ENCODE peak calls at places on chromosome 3, in four cellular contexts. E is kidney, N is HFF-Myc, G is OCI-LY7. S is an unnamed sample.

GRCh38 chr3:114942773-114943172 is 204.3 kb downstream of the ZBTB20 start:
- DNase-seq in G (no peak), N (no peak), E (no peak), S (no peak)

GRCh38 chr3:53803816-53804545 is 42.2 kb downstream of the CHDH start:
- DNase-seq in N (no peak), E (no peak), G (no peak), S (no peak)

GRCh38 chr3:36477655-36478054 is 97.4 kb downstream of the STAC start:
- DNase-seq in G (no peak), E (no peak), N (no peak), S (no peak)

GRCh38 chr3:15556512-15556911 is 35.0 kb upstream of the COLQ start:
- DNase-seq in N (no peak), G (peak; percentile 75), E (no peak), S (no peak)

GRCh38 chr3:47411696-47412452 is 31.1 kb downstream of the PTPN23 start:
- DNase-seq in E (peak; percentile 67), G (no peak), N (no peak), S (no peak)

GRCh38 chr3:113287111-113287817 is 75.9 kb downstream of the BOC start:
- DNase-seq in G (no peak), E (no peak), N (peak; percentile 38), S (no peak)

GRCh38 chr3:115092220-115092791 is 54.8 kb downstream of the ZBTB20 start:
- DNase-seq in N (no peak), G (peak; percentile 51), E (peak; percentile 83), S (peak; percentile 32)

GRCh38 chr3:25428003-25428861 is at the start of gene RARB:
- DNase-seq in N (peak; percentile 55), G (no peak), E (peak; percentile 89), S (no peak)

GRCh38 chr3:160126761-160127160 is 98.5 kb upstream of the C3orf80 start:
- DNase-seq in G (no peak), E (no peak), N (no peak), S (no peak)

GRCh38 chr3:4976109-4976508 is 3.1 kb upstream of the BHLHE40 start:
- DNase-seq in G (peak; percentile 27), N (no peak), E (no peak), S (peak; percentile 87)

GRCh38 chr3:21390136-21390535 is 360.9 kb downstream of the ZNF385D start:
- DNase-seq in E (no peak), N (peak; percentile 11), G (no peak), S (no peak)

GRCh38 chr3:143562789-143563188 is 285.5 kb downstream of the SLC9A9 start:
- DNase-seq in N (no peak), G (no peak), E (no peak), S (no peak)
- H3K4me3 ChIP-seq in N (no peak overlapping the region), G (no peak overlapping the region), E (no peak overlapping the region), S (no peak overlapping the region)

GRCh38 chr3:49501842-49502241 is 31.8 kb downstream of the DAG1 start:
- DNase-seq in G (no peak), N (no peak), E (no peak), S (no peak)

GRCh38 chr3:49498239-49498638 is 28.2 kb downstream of the DAG1 start:
- DNase-seq in E (no peak), N (no peak), G (no peak), S (no peak)

GRCh38 chr3:49501258-49501609 is 31.2 kb downstream of the DAG1 start:
- DNase-seq in G (no peak), N (no peak), E (no peak), S (no peak)

GRCh38 chr3:49498655-49499054 is 28.6 kb downstream of the DAG1 start:
- DNase-seq in G (no peak), N (no peak), E (no peak), S (no peak)

GRCh38 chr3:49500408-49501257 is 30.6 kb downstream of the DAG1 start:
- DNase-seq in N (peak; percentile 87), E (no peak), G (no peak), S (no peak)
- H3K4me3 ChIP-seq in N (peak overlapping the region; percentile 4), E (no peak overlapping the region), G (no peak overlapping the region), S (no peak overlapping the region)

GRCh38 chr3:146159037-146159436 is 1.9 kb downstream of the PLOD2 start:
- DNase-seq in N (no peak), G (no peak), E (no peak), S (no peak)
- H3K4me3 ChIP-seq in N (peak overlapping the region; percentile 80), G (no peak overlapping the region), E (peak overlapping the region; percentile 91), S (no peak overlapping the region)

DNA sequence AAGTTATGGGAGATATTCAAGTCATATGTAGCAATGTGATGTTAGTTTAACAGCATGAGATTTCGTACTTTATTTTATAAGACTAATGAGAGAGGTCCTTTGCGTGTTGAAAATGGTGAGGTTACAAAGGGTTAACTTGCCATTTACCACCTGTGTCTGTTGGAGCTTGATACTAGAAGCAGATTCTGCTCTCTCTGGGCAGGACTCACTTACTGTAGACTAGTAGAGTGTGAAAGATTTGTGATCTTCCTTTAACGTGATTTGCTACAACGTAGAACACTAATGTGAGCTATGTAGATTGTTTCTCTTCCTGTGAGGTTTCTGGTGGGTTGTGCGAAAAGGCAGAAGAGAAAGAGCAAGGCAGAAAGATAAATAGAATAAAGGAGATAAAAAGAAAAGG is 1.0 kb downstream of the TP63 start:
- DNase-seq in G (peak; percentile 25), E (no peak), N (no peak), S (no peak)
- H3K4me3 ChIP-seq in G (no peak overlapping the region), E (peak overlapping the region; percentile 20), N (no peak overlapping the region), S (no peak overlapping the region)

GRCh38 chr3:194333981-194334320 is 17.2 kb downstream of the CPN2 start:
- DNase-seq in N (no peak), E (no peak), G (no peak), S (no peak)
- H3K4me3 ChIP-seq in N (peak overlapping the region; percentile 43), E (no peak overlapping the region), G (no peak overlapping the region), S (no peak overlapping the region)

GRCh38 chr3:55491296-55491816 is 4.2 kb upstream of the WNT5A start:
- DNase-seq in E (no peak), G (no peak), N (no peak), S (no peak)
- H3K4me3 ChIP-seq in E (no peak overlapping the region), G (no peak overlapping the region), N (no peak overlapping the region), S (no peak overlapping the region)